ENCODE peak calls at places on chromosomes 5 and 9, in seven cellular contexts. A is HCT116; I is endothelial cell of umbilical vein; Z is fibroblast of lung; D is naive thymus-derived CD4-positive, alpha-beta T cell; Y is cardiac fibroblast; N is transverse colon. L is an unnamed sample.
A peak's percentile ranks its signal among the peaks of the same experiment; 100 is the strongest.

GRCh38 chr5:125485003-125485641 is 738.7 kb upstream of the ZNF608 start:
- DNase-seq in A (peak; percentile 81), I (peak; percentile 96), Z (peak; percentile 100), D (no peak), Y (peak; percentile 98), N (peak; percentile 44), L (peak; percentile 53)

GRCh38 chr9:2288309-2288708 is 273.2 kb downstream of the SMARCA2 start:
- DNase-seq in A (no peak), I (no peak), Z (no peak), D (no peak), Y (no peak), N (no peak), L (no peak)

GRCh38 chr5:42494414-42494813 is 71.2 kb downstream of the GHR start:
- DNase-seq in A (no peak), I (no peak), Z (no peak), D (no peak), Y (peak; percentile 52), N (no peak), L (no peak)

GRCh38 chr5:160931283-160931682 is 79.3 kb upstream of the ATP10B start:
- DNase-seq in A (no peak), I (no peak), Z (no peak), D (no peak), Y (no peak), N (no peak), L (no peak)

GRCh38 chr9:87529666-87530065 is 32.0 kb downstream of the DAPK1 start:
- DNase-seq in A (no peak), I (no peak), Z (no peak), D (no peak), Y (no peak), N (no peak), L (no peak)

GRCh38 chr9:19471737-19472648 is 63.2 kb downstream of the ACER2 start:
- DNase-seq in A (peak; percentile 48), I (peak; percentile 61), Z (peak; percentile 52), D (peak; percentile 33), Y (peak; percentile 70), N (peak; percentile 51), L (peak; percentile 47)

GRCh38 chr5:127290946-127291763 is 559 bp downstream of the MEGF10 start:
- DNase-seq in A (no peak), I (no peak), Z (peak; percentile 20), D (no peak), Y (no peak), N (peak; percentile 13), L (no peak)

GRCh38 chr9:92426501-92426900 is 2.2 kb upstream of the OMD start:
- DNase-seq in A (no peak), I (no peak), Z (no peak), D (no peak), Y (no peak), N (no peak), L (no peak)

GRCh38 chr5:10594591-10595210 is 30.8 kb downstream of the ANKRD33B start:
- DNase-seq in A (no peak), I (no peak), Z (peak; percentile 17), D (no peak), Y (peak; percentile 45), N (no peak), L (no peak)

GRCh38 chr5:10596310-10596703 is 32.4 kb downstream of the ANKRD33B start:
- DNase-seq in A (no peak), I (no peak), Z (no peak), D (no peak), Y (no peak), N (no peak), L (no peak)

GRCh38 chr5:10595678-10596309 is 31.9 kb downstream of the ANKRD33B start:
- DNase-seq in A (peak; percentile 75), I (peak; percentile 93), Z (peak; percentile 92), D (no peak), Y (peak; percentile 89), N (no peak), L (peak; percentile 36)

GRCh38 chr5:10593531-10594181 is 29.8 kb downstream of the ANKRD33B start:
- DNase-seq in A (no peak), I (no peak), Z (no peak), D (no peak), Y (no peak), N (no peak), L (no peak)

DNA sequence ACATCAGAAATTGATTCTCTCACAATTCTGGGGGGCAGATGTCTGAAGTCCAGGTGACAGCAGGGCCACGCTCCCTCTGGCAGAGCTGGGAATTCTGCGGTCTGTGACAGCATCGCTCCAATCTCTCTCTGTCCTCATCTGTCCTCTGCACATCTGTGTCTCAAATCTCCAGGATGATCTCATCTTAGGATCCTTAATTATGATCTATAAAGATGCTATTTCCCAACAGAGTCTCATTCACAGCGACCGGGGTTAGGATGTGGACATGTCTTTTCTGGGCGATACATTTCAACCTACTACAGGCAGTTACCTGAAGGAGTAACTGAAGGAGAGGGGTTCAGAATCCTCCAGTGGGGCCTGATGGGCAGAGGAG is 31.4 kb downstream of the ANKRD33B start:
- DNase-seq in A (no peak), I (no peak), Z (peak; percentile 48), D (no peak), Y (peak; percentile 46), N (no peak), L (no peak)
- H3K4me3 ChIP-seq in A (peak overlapping the region; percentile 43), I (peak overlapping the region; percentile 63), Z (no peak overlapping the region), D (no peak overlapping the region), Y (peak overlapping the region; percentile 16), N (no peak overlapping the region), L (no peak overlapping the region)

GRCh38 chr9:137423810-137424291 is 658 bp downstream of the NOXA1 start:
- DNase-seq in A (no peak), I (no peak), Z (no peak), D (no peak), Y (no peak), N (peak; percentile 81), L (no peak)

GRCh38 chr9:137421838-137422667 is 909 bp downstream of the EXD3 start:
- DNase-seq in A (no peak), I (no peak), Z (no peak), D (no peak), Y (no peak), N (no peak), L (no peak)

GRCh38 chr9:137422668-137423000 is 328 bp downstream of the EXD3 start:
- DNase-seq in A (no peak), I (peak; percentile 28), Z (no peak), D (no peak), Y (peak; percentile 22), N (peak; percentile 46), L (peak; percentile 59)

GRCh38 chr9:137426018-137426681 is 3.0 kb downstream of the NOXA1 start:
- DNase-seq in A (no peak), I (no peak), Z (no peak), D (no peak), Y (no peak), N (no peak), L (no peak)

DNA sequence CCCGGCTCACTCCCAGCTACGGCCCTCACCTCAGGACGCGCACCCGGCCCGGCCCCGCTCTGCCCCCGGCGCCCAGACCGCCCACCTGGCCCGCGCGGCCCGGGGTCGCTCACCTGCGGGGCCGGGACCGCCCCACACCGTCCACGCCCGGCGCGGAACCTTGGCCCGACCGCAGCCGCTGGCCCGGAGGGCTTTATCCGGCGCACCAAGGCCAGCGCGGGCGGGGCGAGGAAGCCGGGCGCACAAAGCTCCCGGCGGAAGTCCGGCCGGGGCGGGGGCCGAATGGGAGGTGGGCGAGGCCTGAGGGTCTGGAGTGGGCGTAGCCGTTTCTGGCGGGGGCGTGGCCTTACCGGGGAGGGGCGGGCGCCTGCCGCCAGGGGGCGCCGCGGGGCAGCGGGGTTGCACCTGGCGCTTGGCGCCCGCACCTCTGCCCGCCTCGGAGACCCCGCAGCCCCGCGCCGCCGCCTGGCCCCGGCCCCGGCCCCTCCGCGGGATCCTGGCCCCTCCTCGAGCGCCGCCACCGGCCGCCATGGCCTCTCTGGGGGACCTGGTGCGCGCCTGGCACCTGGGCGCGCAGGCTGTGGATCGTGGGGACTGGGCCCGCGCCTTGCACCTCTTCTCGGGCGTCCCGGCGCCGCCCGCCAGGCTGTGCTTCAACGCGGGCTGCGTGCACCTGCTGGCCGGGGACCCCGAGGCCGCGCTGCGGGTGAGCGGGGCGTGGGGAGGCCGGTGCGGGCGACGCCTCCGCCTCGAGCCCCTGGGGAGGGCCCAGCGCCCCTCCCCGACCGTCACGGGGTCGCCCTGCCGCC is at the start of the genes EXD3 and NOXA1:
- DNase-seq in A (peak; percentile 86), I (peak; percentile 80), Z (peak; percentile 93), D (peak; percentile 91), Y (peak; percentile 93), N (peak; percentile 97), L (peak; percentile 84)
- H3K4me3 ChIP-seq in A (peak within 1 kb of the TSS; percentile 79), I (peak within 1 kb of the TSS; percentile 93), Z (peak within 1 kb of the TSS; percentile 90), D (peak within 1 kb of the TSS; percentile 65), Y (peak within 1 kb of the TSS; percentile 59), N (peak within 1 kb of the TSS; percentile 96), L (peak within 1 kb of the TSS; percentile 67)

GRCh38 chr5:98004463-98004862 is 769.0 kb upstream of the RGMB start:
- DNase-seq in A (no peak), I (peak; percentile 29), Z (no peak), D (no peak), Y (no peak), N (no peak), L (no peak)

GRCh38 chr5:97998946-97999345 is 774.5 kb upstream of the RGMB start:
- DNase-seq in A (no peak), I (no peak), Z (peak; percentile 85), D (no peak), Y (no peak), N (no peak), L (no peak)
- H3K4me3 ChIP-seq in A (no peak overlapping the region), I (no peak overlapping the region), Z (no peak overlapping the region), D (no peak overlapping the region), Y (no peak overlapping the region), N (no peak overlapping the region), L (no peak overlapping the region)

DNA sequence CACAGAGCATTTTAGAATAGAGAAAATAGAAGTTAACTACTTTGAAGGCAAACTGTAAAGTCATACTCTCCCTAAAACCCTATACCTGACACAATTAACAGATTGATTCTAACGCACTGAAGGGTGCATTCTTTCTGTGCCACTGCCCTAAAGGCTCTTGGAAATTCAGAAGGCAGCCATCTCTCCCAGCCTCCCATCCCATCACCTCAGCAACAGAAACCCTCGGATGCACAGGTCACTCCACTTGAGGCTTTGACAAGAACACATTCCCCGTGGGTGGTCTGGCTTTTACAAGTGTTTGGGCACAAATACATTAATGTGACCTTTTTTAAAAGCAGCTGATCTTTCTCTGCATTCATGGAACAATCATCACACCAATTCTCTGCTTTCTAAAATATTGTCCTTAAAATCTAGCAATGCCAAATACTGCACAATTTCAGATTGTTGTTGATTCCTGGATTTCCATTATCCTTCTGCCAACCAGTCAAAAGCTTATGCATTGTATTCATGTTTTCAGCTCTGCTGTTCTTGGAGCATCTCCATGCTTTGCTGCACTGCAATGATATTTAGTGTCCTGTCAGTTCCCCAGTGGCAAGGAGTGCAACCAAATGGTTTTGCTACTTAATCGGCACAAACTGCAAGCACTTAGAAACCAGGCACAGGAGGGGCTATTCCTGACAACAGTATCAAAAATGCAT is 175.6 kb downstream of the TMEM161B start:
- DNase-seq in A (no peak), I (no peak), Z (no peak), D (no peak), Y (no peak), N (no peak), L (peak; percentile 14)
- H3K4me3 ChIP-seq in A (no peak overlapping the region), I (no peak overlapping the region), Z (no peak overlapping the region), D (no peak overlapping the region), Y (no peak overlapping the region), N (no peak overlapping the region), L (no peak overlapping the region)

DNA sequence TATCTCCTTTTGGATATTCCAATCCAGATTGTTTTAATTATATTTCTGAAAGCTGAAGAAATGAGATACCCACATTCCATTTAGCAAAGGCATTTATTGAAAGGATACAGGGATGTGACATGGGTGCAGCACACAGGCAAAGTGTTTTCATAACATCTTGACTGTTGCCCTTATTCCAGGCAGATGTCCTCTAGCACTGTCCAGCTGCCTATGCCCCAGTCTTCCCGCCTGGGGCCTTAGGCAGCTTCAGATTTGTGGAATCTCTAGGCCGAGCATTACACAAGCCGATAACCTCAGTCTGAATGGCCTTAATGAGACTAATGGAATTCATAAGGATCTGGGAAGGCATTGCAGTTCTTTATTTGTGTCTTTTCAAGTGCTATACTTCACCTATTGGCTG is 9.8 kb upstream of the ATG10 start:
- DNase-seq in A (no peak), I (no peak), Z (no peak), D (no peak), Y (no peak), N (no peak), L (no peak)
- H3K4me3 ChIP-seq in A (no peak overlapping the region), I (no peak overlapping the region), Z (no peak overlapping the region), D (no peak overlapping the region), Y (no peak overlapping the region), N (no peak overlapping the region), L (no peak overlapping the region)